ENCODE peak calls at places on chromosomes 11 and 22, in five cellular contexts. F is endothelial cell, I is psoas muscle, M is tibial nerve, R is GM12865. V is an unnamed sample.
A peak's percentile ranks its signal among the peaks of the same experiment; 100 is the strongest.

GRCh38 chr11:11297578-11297977 is 55.5 kb downstream of the CSNK2A3 start:
- DNase-seq in F (no peak), I (no peak), M (no peak), R (no peak), V (no peak)

GRCh38 chr22:32539631-32540449 is 65.2 kb downstream of the FBXO7 start:
- DNase-seq in M (no peak), R (peak; percentile 36), F (no peak), I (no peak), V (no peak)

GRCh38 chr11:64095949-64096348 is 60.2 kb downstream of the FLRT1 start:
- DNase-seq in R (no peak), M (no peak), I (no peak), F (no peak), V (no peak)

GRCh38 chr11:47213985-47214564 is 699 bp upstream of the DDB2 start:
- DNase-seq in I (peak; percentile 93), M (peak; percentile 87), R (peak; percentile 84), F (peak; percentile 74), V (peak; percentile 82)

GRCh38 chr11:39675171-39675570 is 1784.3 kb downstream of the LRRC4C start:
- DNase-seq in R (no peak), M (no peak), F (no peak), I (no peak), V (no peak)

GRCh38 chr11:1153105-1153950 is 4.4 kb upstream of the MUC5AC start:
- DNase-seq in F (peak; percentile 5), I (peak; percentile 13), M (no peak), R (no peak), V (peak; percentile 18)

GRCh38 chr22:35539910-35540599 is 576 bp upstream of the RASD2 start:
- DNase-seq in I (peak; percentile 67), M (no peak), R (peak; percentile 55), F (peak; percentile 60), V (peak; percentile 94)

GRCh38 chr22:46055851-46056168 is 78.8 kb upstream of the WNT7B start:
- DNase-seq in F (no peak), M (no peak), I (no peak), R (no peak), V (no peak)

GRCh38 chr11:33564856-33565453 is 135.7 kb downstream of the C11orf91 start:
- DNase-seq in F (no peak), R (no peak), I (no peak), M (no peak), V (no peak)

GRCh38 chr22:32752868-32753520 is 48.5 kb upstream of the TIMP3 start:
- DNase-seq in R (no peak), F (no peak), M (no peak), I (peak; percentile 59), V (no peak)

GRCh38 chr11:112364962-112365481 is 104.4 kb upstream of the PLET1 start:
- DNase-seq in F (no peak), M (no peak), I (no peak), R (no peak), V (no peak)

GRCh38 chr11:75554258-75555022 is 7.6 kb upstream of the SERPINH1 start:
- DNase-seq in M (peak; percentile 76), I (peak; percentile 93), F (no peak), R (no peak), V (no peak)

GRCh38 chr11:85180528-85180927 is 446.6 kb downstream of the DLG2 start:
- DNase-seq in R (no peak), F (no peak), M (no peak), I (no peak), V (no peak)

GRCh38 chr11:85187992-85188391 is 439.2 kb downstream of the DLG2 start:
- DNase-seq in F (no peak), R (no peak), I (no peak), M (no peak), V (no peak)

GRCh38 chr11:85182437-85183109 is 444.6 kb downstream of the DLG2 start:
- DNase-seq in I (no peak), F (peak; percentile 27), R (peak; percentile 44), M (no peak), V (peak; percentile 27)
- TF ChIP-seq CTCF in I (peak; percentile 18), F (peak; percentile 79), R (peak; percentile 45), M (peak; percentile 38), V (peak; percentile 18)

GRCh38 chr11:20243974-20244373 is 83.7 kb upstream of the DBX1 start:
- DNase-seq in I (no peak), R (no peak), M (no peak), F (no peak), V (no peak)
- TF ChIP-seq CTCF in I (no peak), R (peak; percentile 20), M (no peak), F (no peak), V (peak; percentile 41)

GRCh38 chr22:47149976-47150375 is 387.5 kb downstream of the TBC1D22A start:
- DNase-seq in R (no peak), M (no peak), F (no peak), I (no peak), V (no peak)
- TF ChIP-seq CTCF in R (no peak), M (no peak), F (no peak), I (no peak), V (no peak)

GRCh38 chr11:67429038-67429668 is 859 bp downstream of the RPS6KB2 start:
- DNase-seq in F (no peak), I (no peak), M (no peak), R (no peak), V (no peak)
- TF ChIP-seq CTCF in F (no peak), I (no peak), M (no peak), R (no peak), V (no peak)

GRCh38 chr11:42243370-42243769 is 783.9 kb upstream of the LRRC4C start:
- DNase-seq in M (no peak), F (no peak), R (no peak), I (no peak), V (no peak)

GRCh38 chr11:42249956-42250355 is 790.5 kb upstream of the LRRC4C start:
- DNase-seq in M (no peak), I (no peak), F (no peak), R (no peak), V (no peak)

GRCh38 chr11:42249401-42249800 is 789.9 kb upstream of the LRRC4C start:
- DNase-seq in R (no peak), I (no peak), F (no peak), M (no peak), V (no peak)

GRCh38 chr11:42239102-42239501 is 779.6 kb upstream of the LRRC4C start:
- DNase-seq in R (no peak), F (no peak), M (no peak), I (no peak), V (no peak)

DNA sequence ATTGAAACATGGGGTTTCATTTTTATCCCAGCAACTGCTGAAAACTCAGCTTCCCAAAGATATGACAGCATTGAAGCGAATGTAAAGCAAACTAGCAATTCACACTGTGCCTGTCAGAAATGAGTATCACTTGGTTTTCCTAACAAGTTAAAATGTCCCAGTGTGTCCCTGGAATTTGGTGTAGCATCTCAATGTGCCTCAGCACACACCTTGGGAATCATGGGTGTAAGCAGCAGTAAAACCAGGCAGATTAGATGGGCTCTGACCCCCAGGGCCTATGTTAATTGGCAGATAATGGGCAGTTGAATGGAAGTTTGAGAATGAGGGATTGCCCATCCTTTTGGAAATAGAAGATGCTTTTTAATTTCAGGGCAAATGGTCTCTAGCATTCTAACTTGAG is 784.9 kb upstream of the LRRC4C start:
- DNase-seq in M (no peak), R (no peak), I (no peak), F (no peak), V (no peak)
- TF ChIP-seq CTCF in M (no peak), R (no peak), I (no peak), F (no peak), V (no peak)

V was measured in GM13977.